ENCODE peak calls at places on chromosomes 12 and 14, in seven cellular contexts. One of them, this sample, is unnamed.
A peak's percentile ranks its signal among the peaks of the same experiment; 100 is the strongest.

GRCh38 chr12:130576286-130576933 is 139.7 kb downstream of the RIMBP2 start:
- DNase-seq in G401: peak; percentile 53
- DNase-seq in lower leg skin: no peak
- DNase-seq in foreskin melanocyte: no peak
- DNase-seq in NCI-H774: no peak
- DNase-seq in stromal cell of bone marrow: no peak
- DNase-seq in stimulated activated CD4-positive, alpha-beta T cell treated with anti-CD3 and anti-CD28 coated beads, Interleukin-12 subunit alpha, Interleukin-12 subunit beta, amount 100 ng/mL, for 4 hours: no peak
- DNase-seq in this sample: peak; percentile 25

GRCh38 chr12:645563-646071 is 17.6 kb downstream of the NINJ2 start:
- DNase-seq in G401: peak; percentile 97
- DNase-seq in lower leg skin: peak; percentile 71
- DNase-seq in foreskin melanocyte: no peak
- DNase-seq in NCI-H774: no peak
- DNase-seq in stromal cell of bone marrow: no peak
- DNase-seq in stimulated activated CD4-positive, alpha-beta T cell treated with anti-CD3 and anti-CD28 coated beads, Interleukin-12 subunit alpha, Interleukin-12 subunit beta, amount 100 ng/mL, for 4 hours: no peak
- DNase-seq in this sample: no peak

GRCh38 chr12:104672501-104673265 is 215.9 kb downstream of the CHST11 start:
- DNase-seq in G401: no peak
- DNase-seq in lower leg skin: no peak
- DNase-seq in foreskin melanocyte: peak; percentile 44
- DNase-seq in NCI-H774: no peak
- DNase-seq in stromal cell of bone marrow: peak; percentile 64
- DNase-seq in stimulated activated CD4-positive, alpha-beta T cell treated with anti-CD3 and anti-CD28 coated beads, Interleukin-12 subunit alpha, Interleukin-12 subunit beta, amount 100 ng/mL, for 4 hours: no peak
- DNase-seq in this sample: no peak

GRCh38 chr12:57816001-57816854 is 2.3 kb downstream of the AVIL start:
- DNase-seq in G401: no peak
- DNase-seq in lower leg skin: no peak
- DNase-seq in foreskin melanocyte: no peak
- DNase-seq in NCI-H774: no peak
- DNase-seq in stromal cell of bone marrow: no peak
- DNase-seq in stimulated activated CD4-positive, alpha-beta T cell treated with anti-CD3 and anti-CD28 coated beads, Interleukin-12 subunit alpha, Interleukin-12 subunit beta, amount 100 ng/mL, for 4 hours: no peak
- DNase-seq in this sample: no peak

GRCh38 chr14:92651106-92651792 is 97.2 kb downstream of the LGMN start:
- DNase-seq in G401: no peak
- DNase-seq in lower leg skin: peak; percentile 37
- DNase-seq in foreskin melanocyte: no peak
- DNase-seq in NCI-H774: no peak
- DNase-seq in stromal cell of bone marrow: no peak
- DNase-seq in stimulated activated CD4-positive, alpha-beta T cell treated with anti-CD3 and anti-CD28 coated beads, Interleukin-12 subunit alpha, Interleukin-12 subunit beta, amount 100 ng/mL, for 4 hours: peak; percentile 63
- DNase-seq in this sample: no peak

GRCh38 chr12:77814361-77814760 is 16.3 kb upstream of the NAV3 start:
- DNase-seq in G401: no peak
- DNase-seq in lower leg skin: no peak
- DNase-seq in foreskin melanocyte: no peak
- DNase-seq in NCI-H774: no peak
- DNase-seq in stromal cell of bone marrow: no peak
- DNase-seq in stimulated activated CD4-positive, alpha-beta T cell treated with anti-CD3 and anti-CD28 coated beads, Interleukin-12 subunit alpha, Interleukin-12 subunit beta, amount 100 ng/mL, for 4 hours: no peak
- DNase-seq in this sample: peak; percentile 63

GRCh38 chr14:65286443-65286842 is 126.1 kb upstream of the FUT8 start:
- DNase-seq in G401: no peak
- DNase-seq in lower leg skin: no peak
- DNase-seq in foreskin melanocyte: no peak
- DNase-seq in NCI-H774: no peak
- DNase-seq in stromal cell of bone marrow: no peak
- DNase-seq in stimulated activated CD4-positive, alpha-beta T cell treated with anti-CD3 and anti-CD28 coated beads, Interleukin-12 subunit alpha, Interleukin-12 subunit beta, amount 100 ng/mL, for 4 hours: no peak
- DNase-seq in this sample: no peak

GRCh38 chr14:39276005-39276404 is 42.3 kb downstream of the MIA2 start:
- DNase-seq in G401: no peak
- DNase-seq in lower leg skin: no peak
- DNase-seq in foreskin melanocyte: no peak
- DNase-seq in NCI-H774: no peak
- DNase-seq in stromal cell of bone marrow: no peak
- DNase-seq in stimulated activated CD4-positive, alpha-beta T cell treated with anti-CD3 and anti-CD28 coated beads, Interleukin-12 subunit alpha, Interleukin-12 subunit beta, amount 100 ng/mL, for 4 hours: no peak
- DNase-seq in this sample: no peak

GRCh38 chr14:106606936-106607335 is 1080.6 kb downstream of the TMEM121 start:
- DNase-seq in G401: no peak
- DNase-seq in lower leg skin: no peak
- DNase-seq in foreskin melanocyte: no peak
- DNase-seq in NCI-H774: no peak
- DNase-seq in stromal cell of bone marrow: no peak
- DNase-seq in stimulated activated CD4-positive, alpha-beta T cell treated with anti-CD3 and anti-CD28 coated beads, Interleukin-12 subunit alpha, Interleukin-12 subunit beta, amount 100 ng/mL, for 4 hours: no peak
- DNase-seq in this sample: no peak

GRCh38 chr14:68487805-68488590 is 304.9 kb downstream of the ZFP36L1 start:
- DNase-seq in G401: no peak
- DNase-seq in lower leg skin: no peak
- DNase-seq in foreskin melanocyte: no peak
- DNase-seq in NCI-H774: no peak
- DNase-seq in stromal cell of bone marrow: no peak
- DNase-seq in stimulated activated CD4-positive, alpha-beta T cell treated with anti-CD3 and anti-CD28 coated beads, Interleukin-12 subunit alpha, Interleukin-12 subunit beta, amount 100 ng/mL, for 4 hours: no peak
- DNase-seq in this sample: no peak

This sample was measured in DMS153.